ENCODE peak calls at places on chromosomes 13 and 19, in six cellular contexts. X, K, M, G, P and C are unnamed samples.

GRCh38 chr13:97781891-97782305 is 171.6 kb upstream of the IPO5 start:
- DNase-seq in M (no peak), P (no peak), G (no peak), X (no peak), K (peak; percentile 30), C (no peak)

GRCh38 chr19:51324082-51324481 is 12.6 kb downstream of the IGLON5 start:
- DNase-seq in G (no peak), K (no peak), P (no peak), X (no peak), M (no peak), C (no peak)

GRCh38 chr13:104286566-104287290 is 1220.5 kb upstream of the SLC10A2 start:
- DNase-seq in X (no peak), P (no peak), M (no peak), G (no peak), K (no peak), C (no peak)

GRCh38 chr13:29887030-29887557 is 36.7 kb upstream of the UBL3 start:
- DNase-seq in P (no peak), M (no peak), K (no peak), G (no peak), X (no peak), C (no peak)

GRCh38 chr13:35392768-35393167 is 83.7 kb downstream of the MAB21L1 start:
- DNase-seq in K (no peak), X (no peak), P (no peak), G (no peak), M (no peak), C (no peak)

GRCh38 chr13:39789451-39789850 is 134.0 kb downstream of the COG6 start:
- DNase-seq in G (no peak), P (no peak), M (no peak), K (no peak), X (no peak), C (no peak)

GRCh38 chr13:114097893-114098688 is 34.3 kb downstream of the RASA3 start:
- DNase-seq in P (no peak), X (no peak), M (no peak), G (no peak), K (no peak), C (no peak)

GRCh38 chr19:28710278-28710677 is 502.7 kb downstream of the UQCRFS1 start:
- DNase-seq in K (peak; percentile 65), G (peak; percentile 78), P (no peak), X (peak; percentile 60), M (peak; percentile 19), C (peak; percentile 66)

GRCh38 chr19:33298146-33298911 is 4.0 kb downstream of the CEBPA start:
- DNase-seq in P (no peak), M (no peak), X (no peak), G (no peak), K (no peak), C (no peak)

GRCh38 chr19:49188626-49189200 is 31.1 kb downstream of the TRPM4 start:
- DNase-seq in M (no peak), G (no peak), K (no peak), P (no peak), X (no peak), C (no peak)

GRCh38 chr19:13053761-13054604 is 48.7 kb downstream of the LYL1 start:
- DNase-seq in M (peak; percentile 64), G (peak; percentile 99), X (peak; percentile 84), P (no peak), K (peak; percentile 95), C (peak; percentile 89)

GRCh38 chr13:102846261-102847015 is 606 bp downstream of the ERCC5 start:
- DNase-seq in M (no peak), K (peak; percentile 39), G (peak; percentile 71), X (peak; percentile 55), P (no peak), C (peak; percentile 28)

GRCh38 chr13:43356566-43356965 is 333.2 kb downstream of the DNAJC15 start:
- DNase-seq in X (no peak), K (no peak), M (no peak), P (no peak), G (peak; percentile 21), C (no peak)

GRCh38 chr13:85985791-85986190 is 186.6 kb upstream of the SLITRK6 start:
- DNase-seq in K (peak; percentile 19), P (no peak), X (no peak), G (no peak), M (no peak), C (no peak)

GRCh38 chr19:10812902-10813404 is 23.1 kb downstream of the TMED1 start:
- DNase-seq in G (peak; percentile 98), X (peak; percentile 95), K (peak; percentile 91), M (peak; percentile 81), P (peak; percentile 40), C (peak; percentile 97)

GRCh38 chr13:33264620-33264978 is 21.0 kb downstream of the STARD13 start:
- DNase-seq in K (no peak), P (no peak), M (no peak), X (no peak), G (no peak), C (no peak)

GRCh38 chr13:82698383-82698782 is 1183.9 kb downstream of the SLITRK1 start:
- DNase-seq in G (peak; percentile 21), K (no peak), P (no peak), M (no peak), X (no peak), C (no peak)

GRCh38 chr13:104011505-104012270 is 945.5 kb upstream of the SLC10A2 start:
- DNase-seq in M (no peak), P (no peak), G (peak; percentile 39), K (peak; percentile 22), X (peak; percentile 21), C (no peak)

GRCh38 chr13:24052547-24052981 is 108.0 kb upstream of the SPATA13 start:
- DNase-seq in M (no peak), P (no peak), X (peak; percentile 34), G (peak; percentile 40), K (peak; percentile 19), C (no peak)

GRCh38 chr19:41219924-41220567 is 1.0 kb downstream of the AXL start:
- DNase-seq in G (peak; percentile 89), P (peak; percentile 49), X (peak; percentile 70), M (no peak), K (peak; percentile 53), C (no peak)

GRCh38 chr13:39401091-39401647 is 201.8 kb downstream of the LHFPL6 start:
- DNase-seq in P (no peak), M (no peak), K (no peak), G (no peak), X (no peak), C (no peak)

GRCh38 chr13:106753241-106753640 is 185.3 kb upstream of the ARGLU1 start:
- DNase-seq in K (no peak), X (no peak), P (no peak), M (no peak), G (no peak), C (no peak)

GRCh38 chr19:40923934-40924391 is 41.9 kb upstream of the CYP2A7 start:
- DNase-seq in G (no peak), K (no peak), X (no peak), M (no peak), P (no peak), C (no peak)

GRCh38 chr13:62357887-62358645 is 942.4 kb upstream of the PCDH20 start:
- DNase-seq in X (peak; percentile 0), K (peak; percentile 54), M (no peak), P (no peak), G (peak; percentile 28), C (no peak)

GRCh38 chr19:31352296-31352781 is 3.1 kb upstream of the TSHZ3 start:
- DNase-seq in K (no peak), X (no peak), M (no peak), P (no peak), G (no peak), C (no peak)

GRCh38 chr19:29530549-29531457 is 5.0 kb downstream of the VSTM2B start:
- DNase-seq in M (no peak), G (no peak), X (no peak), P (no peak), K (no peak), C (no peak)

GRCh38 chr13:99605417-99606321 is 104.4 kb downstream of the TM9SF2 start:
- DNase-seq in K (no peak), G (peak; percentile 60), M (no peak), P (no peak), X (no peak), C (no peak)

GRCh38 chr13:95641961-95642621 is 2.4 kb downstream of the DZIP1 start:
- DNase-seq in M (no peak), P (no peak), K (peak; percentile 62), G (peak; percentile 75), X (peak; percentile 65), C (peak; percentile 13)

DNA sequence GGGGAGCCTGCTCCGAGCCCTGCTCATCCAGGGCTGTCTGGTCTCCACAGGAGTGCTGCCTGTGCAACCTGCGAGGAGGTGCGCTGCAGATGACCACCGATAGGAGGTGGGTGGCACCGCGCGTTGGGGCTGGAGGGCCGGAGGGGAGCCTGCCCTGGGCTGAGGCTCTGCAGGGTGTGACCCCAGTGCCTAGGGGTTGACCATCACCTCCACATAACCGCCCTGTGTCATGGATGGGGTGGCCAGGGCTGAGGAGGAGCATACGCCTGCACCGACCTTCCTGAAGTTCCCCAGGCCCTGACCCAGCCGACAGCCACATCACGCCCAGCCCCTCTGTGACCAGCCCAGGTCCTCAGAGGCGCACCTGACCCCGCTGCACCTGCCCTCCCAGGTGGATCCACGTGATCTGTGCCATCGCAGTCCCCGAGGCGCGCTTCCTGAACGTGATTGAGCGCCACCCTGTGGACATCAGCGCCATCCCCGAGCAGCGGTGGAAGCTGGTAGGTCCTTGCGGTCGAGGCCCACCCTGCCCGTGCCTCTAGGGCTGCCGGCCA is 168.7 kb downstream of the KDM4B start:
- DNase-seq in M (no peak), G (no peak), X (no peak), P (no peak), K (no peak), C (no peak)
- TF ChIP-seq CTCF in M (peak; percentile 30), G (no peak), X (peak; percentile 18), P (no peak), K (peak; percentile 39), C (peak; percentile 57)

GRCh38 chr19:2461751-2462634 is 5.2 kb upstream of the LMNB2 start:
- DNase-seq in M (no peak), X (peak; percentile 36), P (no peak), G (peak; percentile 86), K (peak; percentile 78), C (peak; percentile 50)
- TF ChIP-seq CTCF in M (peak; percentile 36), X (peak; percentile 16), P (peak; percentile 25), G (no peak), K (peak; percentile 39), C (peak; percentile 44)

GRCh38 chr19:8835446-8835845 is 3.3 kb downstream of the MBD3L1 start:
- DNase-seq in G (no peak), X (no peak), P (no peak), M (no peak), K (no peak), C (no peak)

GRCh38 chr19:8831832-8832131 is 322 bp downstream of the ZNF558 start:
- DNase-seq in X (no peak), K (no peak), G (no peak), P (no peak), M (no peak), C (no peak)

GRCh38 chr19:8831373-8831772 is 731 bp downstream of the ZNF558 start:
- DNase-seq in P (no peak), M (no peak), G (no peak), X (no peak), K (no peak), C (no peak)

GRCh38 chr19:8835877-8836276 is 3.7 kb downstream of the MBD3L1 start:
- DNase-seq in K (no peak), X (no peak), P (no peak), M (no peak), G (peak; percentile 2), C (no peak)

GRCh38 chr19:8832132-8833021 is at the start of the genes MBD3L1 and ZNF558:
- DNase-seq in K (peak; percentile 99), M (peak; percentile 89), P (peak; percentile 99), G (peak; percentile 99), X (peak; percentile 97), C (peak; percentile 97)
- TF ChIP-seq CTCF in K (peak; percentile 7), M (peak; percentile 31), P (no peak), G (no peak), X (no peak), C (peak; percentile 72)

GRCh38 chr19:3969435-3970312 is 1.2 kb downstream of the DAPK3 start:
- DNase-seq in P (no peak), X (peak; percentile 75), G (peak; percentile 91), K (peak; percentile 89), M (peak; percentile 52), C (peak; percentile 83)
- TF ChIP-seq CTCF in P (peak; percentile 9), X (peak; percentile 36), G (peak; percentile 28), K (peak; percentile 41), M (peak; percentile 27), C (peak; percentile 66)